ENCODE peak calls at places on chromosomes 11 and 22, in ten cellular contexts. I is LoVo; X is EL; A is NCI-H1436 treated with DMSO at 0.1 percent for 48 hours; K is NCI-H345; N is activated naive CD4-positive, alpha-beta T cell treated with anti-CD3 and anti-CD28 coated beads, Interleukin-2, amount 10 ng/mL, durations not matched to agents 7 days and 5 days; O is fibroblast of mammary gland; Y is lower lobe of right lung; C is CD14-positive monocyte; L is ACHN. E is an unnamed sample.

GRCh38 chr11:112839051-112839450 is 122.2 kb upstream of the NCAM1 start:
- DNase-seq in I (no peak), X (no peak), A (no peak), K (no peak), N (no peak), O (no peak), Y (no peak), C (no peak), L (no peak), E (no peak)

GRCh38 chr11:12994476-12994875 is 14.6 kb upstream of the RASSF10 start:
- DNase-seq in I (no peak), X (no peak), A (no peak), K (no peak), N (no peak), O (no peak), Y (no peak), C (no peak), L (no peak), E (no peak)

GRCh38 chr11:77082838-77083552 is 16.2 kb downstream of the CAPN5 start:
- DNase-seq in I (no peak), X (no peak), A (no peak), K (no peak), N (peak), O (peak), Y (peak), C (peak), L (no peak), E (no peak)

GRCh38 chr11:105799728-105800462 is 190.0 kb downstream of the GRIA4 start:
- DNase-seq in I (no peak), X (no peak), A (no peak), K (no peak), N (no peak), O (no peak), Y (no peak), C (no peak), L (no peak), E (no peak)

GRCh38 chr22:31556627-31557203 is 60.4 kb downstream of the SFI1 start:
- DNase-seq in I (no peak), X (peak), A (no peak), K (no peak), N (no peak), O (peak), Y (no peak), C (no peak), L (peak), E (peak)

GRCh38 chr11:111819161-111820058 is 52.0 kb downstream of the ALG9 start:
- DNase-seq in I (no peak), X (peak), A (no peak), K (no peak), N (no peak), O (peak), Y (no peak), C (no peak), L (no peak), E (no peak)

GRCh38 chr22:42645938-42646568 is 3.1 kb downstream of the CYB5R3 start:
- DNase-seq in I (no peak), X (no peak), A (no peak), K (no peak), N (no peak), O (no peak), Y (no peak), C (no peak), L (no peak), E (no peak)

GRCh38 chr11:76250520-76251222 is 44.4 kb upstream of the WNT11 start:
- DNase-seq in I (no peak), X (no peak), A (no peak), K (no peak), N (no peak), O (no peak), Y (no peak), C (no peak), L (no peak), E (no peak)